ENCODE peak calls at places on chromosomes 2 and 18, in nine cellular contexts. U is myocyte; E is amniotic stem cell; A is stimulated activated CD4-positive, alpha-beta T cell treated with anti-CD3 and anti-CD28 coated beads, Interleukin-12 subunit alpha, Interleukin-12 subunit beta, amount 100 ng/mL, for 4 hours; B is Caki2; O is head of caudate nucleus; Q is T-helper 2 cell; V is HCT116; J is foreskin fibroblast. F is an unnamed sample.

GRCh38 chr18:75162467-75162866 is 46.5 kb downstream of the PTGR3 start:
- DNase-seq in U (peak), E (no peak), A (no peak), B (no peak), O (no peak), Q (no peak), V (no peak), J (peak), F (peak)

GRCh38 chr2:18991177-18992168 is 366.9 kb downstream of the OSR1 start:
- DNase-seq in U (peak), E (peak), A (no peak), B (peak), O (no peak), Q (no peak), V (no peak), J (peak), F (peak)

GRCh38 chr2:102342888-102343287 is 12.7 kb upstream of the IL18R1 start:
- DNase-seq in U (no peak), E (no peak), A (no peak), B (no peak), O (no peak), Q (no peak), V (no peak), J (peak), F (no peak)

GRCh38 chr2:119385465-119385864 is 18.7 kb downstream of the DBI start:
- DNase-seq in U (no peak), E (no peak), A (no peak), B (no peak), O (no peak), Q (no peak), V (no peak), J (no peak), F (no peak)

GRCh38 chr18:38369772-38370690 is 804.4 kb upstream of the CELF4 start:
- DNase-seq in U (no peak), E (no peak), A (no peak), B (peak), O (no peak), Q (no peak), V (no peak), J (peak), F (no peak)

GRCh38 chr2:188016917-188017316 is 274.8 kb upstream of the GULP1 start:
- DNase-seq in U (no peak), E (no peak), A (no peak), B (no peak), O (no peak), Q (no peak), V (no peak), J (no peak), F (no peak)

GRCh38 chr2:181036848-181037603 is 56.6 kb downstream of the UBE2E3 start:
- DNase-seq in U (peak), E (peak), A (no peak), B (no peak), O (no peak), Q (no peak), V (no peak), J (peak), F (peak)

GRCh38 chr2:96485751-96486643 is 19.2 kb downstream of the NEURL3 start:
- DNase-seq in U (peak), E (peak), A (peak), B (peak), O (peak), Q (peak), V (no peak), J (peak), F (peak)

GRCh38 chr2:46644690-46645385 is 165.5 kb downstream of the TMEM247 start:
- DNase-seq in U (no peak), E (no peak), A (no peak), B (no peak), O (no peak), Q (no peak), V (no peak), J (peak), F (no peak)

GRCh38 chr2:3606370-3607124 is 11.6 kb downstream of the COLEC11 start:
- DNase-seq in U (no peak), E (no peak), A (no peak), B (no peak), O (no peak), Q (no peak), V (no peak), J (no peak), F (no peak)

GRCh38 chr2:238228700-238229099 is 11.1 kb downstream of the HES6 start:
- DNase-seq in U (peak), E (no peak), A (no peak), B (no peak), O (no peak), Q (no peak), V (no peak), J (no peak), F (no peak)

GRCh38 chr2:126990200-126990599 is 91.5 kb downstream of the TEX51 start:
- DNase-seq in U (no peak), E (no peak), A (no peak), B (no peak), O (no peak), Q (no peak), V (no peak), J (no peak), F (no peak)

GRCh38 chr2:121776885-121777698 is 21.6 kb downstream of the TSN start:
- DNase-seq in U (no peak), E (no peak), A (no peak), B (no peak), O (no peak), Q (no peak), V (no peak), J (no peak), F (no peak)

GRCh38 chr2:226132632-226133215 is 666.9 kb downstream of the IRS1 start:
- DNase-seq in U (no peak), E (no peak), A (no peak), B (no peak), O (no peak), Q (no peak), V (no peak), J (no peak), F (no peak)

GRCh38 chr2:23283653-23284052 is 101.3 kb upstream of the KLHL29 start:
- DNase-seq in U (peak), E (no peak), A (no peak), B (peak), O (no peak), Q (no peak), V (no peak), J (peak), F (no peak)

GRCh38 chr2:29273004-29273703 is 157.9 kb downstream of the CLIP4 start:
- DNase-seq in U (peak), E (no peak), A (no peak), B (no peak), O (no peak), Q (no peak), V (no peak), J (no peak), F (no peak)

GRCh38 chr18:26405190-26405781 is 143.1 kb downstream of the KCTD1 start:
- DNase-seq in U (peak), E (peak), A (no peak), B (peak), O (peak), Q (no peak), V (peak), J (peak), F (no peak)

F was measured in AG09309.